ENCODE peak calls at places on chromosomes 6 and 20, in eight cellular contexts. C, T, N, A, H, D, Y and Z are unnamed samples.

GRCh38 chr6:14549319-14549770 is 431.8 kb downstream of the CD83 start:
- DNase-seq in H (no peak), T (no peak), A (no peak), D (no peak), N (peak; percentile 85), C (no peak), Y (no peak), Z (no peak)

GRCh38 chr6:169689247-169689646 is 12.6 kb downstream of the WDR27 start:
- DNase-seq in Y (no peak), C (no peak), D (no peak), A (no peak), N (no peak), T (peak; percentile 88), H (no peak), Z (no peak)

GRCh38 chr6:123117145-123117908 is 121.3 kb downstream of the CLVS2 start:
- DNase-seq in C (no peak), H (no peak), A (no peak), N (no peak), T (no peak), Y (no peak), D (no peak), Z (no peak)

GRCh38 chr20:51121901-51122412 is 99.0 kb upstream of the KCNG1 start:
- DNase-seq in H (no peak), D (no peak), A (peak; percentile 33), N (no peak), C (peak; percentile 34), Y (no peak), T (peak; percentile 52), Z (no peak)

GRCh38 chr6:155085582-155086253 is 90.6 kb downstream of the TIAM2 start:
- DNase-seq in D (no peak), H (peak; percentile 48), N (peak; percentile 65), A (no peak), T (peak; percentile 58), C (no peak), Y (no peak), Z (no peak)

GRCh38 chr6:34990971-34991560 is 102.0 kb downstream of the ANKS1A start:
- DNase-seq in C (no peak), N (no peak), A (no peak), H (no peak), Y (no peak), T (peak; percentile 79), D (no peak), Z (no peak)

GRCh38 chr20:23520185-23520584 is 29.3 kb downstream of the CST8 start:
- DNase-seq in A (no peak), Y (no peak), N (no peak), C (no peak), D (no peak), T (no peak), H (no peak), Z (no peak)

GRCh38 chr6:53837875-53838806 is 43.3 kb downstream of the LRRC1 start:
- DNase-seq in T (peak; percentile 22), N (no peak), C (peak; percentile 86), D (no peak), H (no peak), Y (no peak), A (peak; percentile 43), Z (no peak)

GRCh38 chr6:53461682-53462081 is 83.2 kb downstream of the GCLC start:
- DNase-seq in A (no peak), H (no peak), D (no peak), N (no peak), T (no peak), Y (peak; percentile 75), C (no peak), Z (no peak)

GRCh38 chr20:50107086-50107645 is 5.8 kb downstream of the UBE2V1 start:
- DNase-seq in T (no peak), D (no peak), H (no peak), Y (no peak), N (no peak), A (no peak), C (no peak), Z (no peak)

GRCh38 chr6:170043150-170043819 is 247.6 kb downstream of the DLL1 start:
- DNase-seq in D (no peak), N (no peak), T (no peak), H (no peak), A (no peak), Y (peak; percentile 45), C (peak; percentile 30), Z (no peak)

GRCh38 chr6:29708432-29709177 is 14.6 kb upstream of the HLA-F start:
- DNase-seq in Y (no peak), T (no peak), D (no peak), C (no peak), N (peak; percentile 92), A (no peak), H (no peak), Z (no peak)

GRCh38 chr6:11009353-11009752 is 34.8 kb downstream of the ELOVL2 start:
- DNase-seq in C (no peak), N (no peak), D (no peak), Y (no peak), T (peak; percentile 61), H (no peak), A (no peak), Z (no peak)

GRCh38 chr6:36290668-36291620 is 21.1 kb downstream of the PNPLA1 start:
- DNase-seq in T (no peak), H (peak; percentile 80), Y (no peak), N (peak; percentile 88), C (no peak), A (no peak), D (no peak), Z (no peak)

GRCh38 chr20:36399147-36399968 is 93.2 kb downstream of the DLGAP4 start:
- DNase-seq in D (no peak), H (no peak), T (peak; percentile 11), C (no peak), Y (no peak), A (no peak), N (no peak), Z (no peak)

GRCh38 chr6:28597924-28598323 is 72.2 kb downstream of the GPX5 start:
- DNase-seq in N (no peak), A (no peak), Y (no peak), C (no peak), T (no peak), H (no peak), D (no peak), Z (no peak)

DNA sequence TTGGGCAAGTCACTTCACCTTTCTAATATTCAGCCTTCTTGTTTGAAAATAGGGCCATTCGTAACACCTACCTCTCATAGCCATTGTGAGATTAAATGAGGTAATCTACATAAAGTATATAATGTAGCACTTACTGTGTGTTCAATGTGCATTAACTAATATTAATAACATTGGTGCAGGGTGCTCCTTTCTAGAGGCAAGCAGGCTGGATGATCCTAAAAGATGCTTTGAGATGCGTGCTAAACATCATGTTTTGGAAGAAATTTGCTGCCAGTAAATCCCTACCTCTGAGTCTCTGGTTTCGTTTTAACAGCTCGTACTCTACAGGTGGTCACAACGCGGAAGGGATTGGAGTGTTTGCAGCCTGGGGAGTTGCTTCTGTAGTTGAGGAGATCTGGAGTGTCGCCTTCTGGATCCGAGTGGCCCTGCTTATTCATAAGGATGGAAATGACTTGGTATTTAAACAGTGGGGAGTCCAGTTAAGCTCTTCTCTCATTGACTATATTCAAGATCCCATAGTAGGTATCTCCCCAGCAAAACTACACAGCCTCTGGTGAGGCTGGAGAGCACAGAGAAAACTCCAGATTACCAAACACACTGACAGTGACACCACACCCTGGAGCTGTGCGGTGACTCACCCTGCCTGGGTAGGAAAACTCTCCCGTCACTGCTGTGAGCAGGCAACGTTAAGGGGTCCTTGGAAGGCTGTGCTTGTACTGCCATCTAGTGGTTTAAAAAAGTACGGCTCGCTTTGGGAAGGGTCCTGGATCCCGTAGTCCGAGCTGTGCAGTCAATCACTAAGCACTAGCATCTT is 107.9 kb downstream of the MAP3K7 start:
- DNase-seq in A (peak; percentile 91), Y (peak; percentile 88), T (peak; percentile 95), H (peak; percentile 89), C (peak; percentile 95), N (peak; percentile 94), D (peak; percentile 85), Z (peak; percentile 97)
- H3K4me3 ChIP-seq in A (no peak overlapping the region), Y (no peak overlapping the region), T (no peak overlapping the region), H (no peak overlapping the region), C (no peak overlapping the region), N (peak overlapping the region; percentile 6), D (no peak overlapping the region), Z (no peak overlapping the region)

GRCh38 chr6:1605822-1606532 is 3.7 kb upstream of the FOXC1 start:
- DNase-seq in Y (no peak), H (no peak), N (peak; percentile 40), C (peak; percentile 65), T (no peak), A (no peak), D (no peak), Z (no peak)

GRCh38 chr6:1606533-1607235 is 3.0 kb upstream of the FOXC1 start:
- DNase-seq in A (no peak), T (no peak), C (no peak), H (no peak), D (no peak), Y (peak; percentile 68), N (no peak), Z (no peak)

GRCh38 chr6:1604347-1604990 is 5.2 kb upstream of the FOXC1 start:
- DNase-seq in D (peak; percentile 79), Y (peak; percentile 94), N (peak; percentile 67), T (peak; percentile 36), C (peak; percentile 66), A (peak; percentile 58), H (peak; percentile 64), Z (no peak)

GRCh38 chr6:1603708-1604346 is 5.9 kb upstream of the FOXC1 start:
- DNase-seq in A (peak; percentile 40), Y (peak; percentile 43), C (no peak), N (peak; percentile 45), H (no peak), T (no peak), D (no peak), Z (no peak)

GRCh38 chr6:1604991-1605821 is 4.5 kb upstream of the FOXC1 start:
- DNase-seq in A (no peak), N (peak; percentile 44), T (no peak), H (no peak), C (no peak), Y (peak; percentile 61), D (no peak), Z (no peak)
- H3K27me3 ChIP-seq in A (peaks cover 2% of the 10 kb centered on the region), N (peaks cover 55% of the 10 kb centered on the region), T (peaks cover 29% of the 10 kb centered on the region), H (peaks cover 71% of the 10 kb centered on the region), C (peaks cover 59% of the 10 kb centered on the region), Y (peaks cover 99% of the 10 kb centered on the region), D (peaks cover 8% of the 10 kb centered on the region), Z (peaks cover 13% of the 10 kb centered on the region)

GRCh38 chr6:43575772-43576551 is at the start of the genes POLH and XPO5:
- DNase-seq in C (peak; percentile 95), D (peak; percentile 91), T (peak; percentile 88), H (peak; percentile 91), A (peak; percentile 91), N (peak; percentile 97), Y (peak; percentile 98), Z (peak; percentile 88)
- TF ChIP-seq POLR2A in C (peak; percentile 67), D (no peak), T (peak; percentile 98), H (peak; percentile 95), A (peak; percentile 98), N (peak; percentile 99), Y (peak; percentile 89), Z (peak; percentile 79)

DNA sequence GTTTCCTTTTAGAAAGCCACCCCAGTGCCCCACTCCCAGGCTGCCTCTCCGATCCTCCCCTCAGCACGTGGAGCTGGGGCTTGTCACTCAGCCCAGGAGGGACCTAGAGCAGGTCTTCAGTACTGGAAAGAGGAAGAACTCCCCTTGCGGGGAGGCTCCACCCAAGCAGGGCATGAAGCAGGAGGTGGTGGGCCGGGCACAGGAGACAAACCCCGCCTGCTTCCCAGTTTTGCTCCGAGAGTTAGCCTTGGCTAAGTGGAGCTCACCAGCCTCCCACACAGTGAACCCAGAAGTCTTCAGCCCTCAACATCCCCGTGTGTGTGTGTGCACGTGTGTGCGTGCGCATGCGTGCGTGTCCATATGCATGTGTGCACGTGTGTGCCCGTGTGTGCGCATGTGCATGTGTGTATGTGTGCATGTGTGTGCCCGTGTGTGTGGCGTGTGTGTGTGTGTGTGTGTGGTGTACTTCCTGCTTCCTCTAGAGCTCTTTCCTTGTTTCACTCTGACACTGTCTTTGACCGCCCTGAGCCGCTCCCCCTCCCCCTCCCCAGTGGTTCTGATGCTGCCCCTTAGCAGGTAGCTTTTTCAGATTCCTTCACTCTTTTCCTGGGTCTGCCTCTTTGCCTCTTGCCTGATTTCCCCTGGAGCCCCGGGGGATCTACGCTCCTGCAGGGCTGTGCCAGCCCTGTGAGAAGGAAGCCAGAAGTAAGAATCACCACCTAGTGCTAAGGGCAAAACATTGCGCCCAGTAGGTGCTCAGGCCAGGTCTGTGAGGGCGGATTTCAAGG is 239.8 kb downstream of the CDC5L start:
- DNase-seq in T (no peak), H (no peak), D (no peak), N (peak; percentile 52), C (peak; percentile 69), A (no peak), Y (peak; percentile 80), Z (no peak)
- H3K4me3 ChIP-seq in T (no peak overlapping the region), H (no peak overlapping the region), D (no peak overlapping the region), N (no peak overlapping the region), C (no peak overlapping the region), A (no peak overlapping the region), Y (no peak overlapping the region), Z (no peak overlapping the region)